ENCODE peak calls at places on chromosomes 2 and 18, in eight cellular contexts. B is OCI-LY7, V is endodermal cell, Q is lower lobe of right lung, S is body of pancreas, D is DND-41, I is fibroblast of lung, W is heart left ventricle. Y is an unnamed sample.

GRCh38 chr2:232502901-232503791 is 15.5 kb upstream of the ECEL1 start:
- DNase-seq in I (peak; percentile 38), V (peak; percentile 80), Q (no peak), W (no peak), D (no peak), S (no peak), B (no peak), Y (no peak)

GRCh38 chr2:221444106-221444505 is 128.0 kb downstream of the EPHA4 start:
- DNase-seq in B (no peak), V (no peak), Q (no peak), I (peak; percentile 92), S (no peak), W (peak; percentile 56), D (no peak), Y (peak; percentile 19)

GRCh38 chr2:140597836-140598235 is 1533.0 kb downstream of the LRP1B start:
- DNase-seq in S (no peak), W (no peak), I (no peak), Q (no peak), V (peak; percentile 65), D (no peak), B (no peak), Y (no peak)

GRCh38 chr2:127174977-127175376 is 45.1 kb downstream of the CYP27C1 start:
- DNase-seq in D (no peak), B (no peak), I (no peak), V (no peak), W (no peak), S (no peak), Q (no peak), Y (peak; percentile 28)

GRCh38 chr2:16406929-16407328 is 258.7 kb downstream of the CYRIA start:
- DNase-seq in V (no peak), Q (no peak), W (no peak), I (no peak), S (no peak), B (no peak), D (no peak), Y (no peak)

GRCh38 chr2:224927671-224928173 is 114.5 kb downstream of the DOCK10 start:
- DNase-seq in I (peak; percentile 85), S (no peak), V (no peak), D (no peak), W (no peak), Q (peak; percentile 54), B (no peak), Y (no peak)

GRCh38 chr2:9704600-9704999 is 73.8 kb upstream of the YWHAQ start:
- DNase-seq in S (no peak), B (no peak), W (no peak), I (no peak), V (no peak), D (no peak), Q (no peak), Y (no peak)

GRCh38 chr2:141021109-141021508 is 1109.7 kb downstream of the LRP1B start:
- DNase-seq in S (no peak), B (no peak), Q (no peak), I (peak; percentile 81), V (no peak), W (no peak), D (no peak), Y (no peak)

GRCh38 chr2:205685314-205686230 is 3.3 kb downstream of the NRP2 start:
- DNase-seq in S (no peak), W (no peak), V (peak; percentile 89), D (no peak), Q (peak; percentile 70), I (peak; percentile 71), B (no peak), Y (no peak)

GRCh38 chr2:55133467-55134315 is 83.4 kb upstream of the RTN4 start:
- DNase-seq in S (no peak), D (peak; percentile 30), I (peak; percentile 93), Q (no peak), B (no peak), V (peak; percentile 83), W (peak; percentile 52), Y (no peak)

GRCh38 chr2:233248999-233249398 is 2.5 kb upstream of the ATG16L1 start:
- DNase-seq in W (no peak), V (no peak), B (no peak), Q (no peak), D (no peak), I (no peak), S (no peak), Y (no peak)

GRCh38 chr2:39851691-39852110 is 72.6 kb upstream of the THUMPD2 start:
- DNase-seq in I (peak; percentile 74), Q (no peak), D (peak; percentile 87), B (peak; percentile 87), S (no peak), W (peak; percentile 18), V (peak; percentile 68), Y (no peak)

GRCh38 chr2:105873721-105874120 is 129.0 kb downstream of the NCK2 start:
- DNase-seq in B (no peak), V (no peak), D (no peak), Q (no peak), I (peak; percentile 88), S (no peak), W (no peak), Y (no peak)

GRCh38 chr18:32893915-32894314 is 121.1 kb upstream of the KLHL14 start:
- DNase-seq in B (no peak), Q (no peak), V (no peak), W (no peak), S (no peak), I (no peak), D (no peak), Y (no peak)

GRCh38 chr2:66430195-66430905 is 4.6 kb upstream of the MEIS1 start:
- DNase-seq in I (no peak), S (no peak), D (no peak), Q (no peak), W (no peak), B (no peak), V (peak; percentile 53), Y (no peak)

GRCh38 chr2:44247924-44248323 is 27.4 kb upstream of the SLC3A1 start:
- DNase-seq in D (no peak), Q (no peak), B (peak; percentile 17), V (peak; percentile 81), W (no peak), I (no peak), S (no peak), Y (no peak)

GRCh38 chr2:25587361-25587760 is 86.0 kb downstream of the DTNB start:
- DNase-seq in I (peak; percentile 75), V (no peak), D (no peak), B (no peak), W (no peak), S (no peak), Q (no peak), Y (no peak)

GRCh38 chr18:72187956-72188355 is 356.2 kb downstream of the CBLN2 start:
- DNase-seq in Q (no peak), B (no peak), I (no peak), S (no peak), D (no peak), V (no peak), W (no peak), Y (no peak)

GRCh38 chr2:149331023-149331400 is 625 bp downstream of the LYPD6 start:
- DNase-seq in V (peak; percentile 76), D (no peak), Q (no peak), I (no peak), B (no peak), W (no peak), S (no peak), Y (no peak)

GRCh38 chr18:27954226-27954625 is 222.7 kb downstream of the CDH2 start:
- DNase-seq in Q (no peak), B (no peak), I (peak; percentile 89), W (no peak), V (no peak), S (no peak), D (no peak), Y (no peak)

GRCh38 chr2:110211938-110212858 is at the start of gene MTLN:
- DNase-seq in S (peak; percentile 65), Q (peak; percentile 79), D (peak; percentile 78), I (peak; percentile 68), B (no peak), V (peak; percentile 90), W (peak; percentile 72), Y (peak; percentile 76)

GRCh38 chr2:179543361-179543901 is 278.8 kb upstream of the SESTD1 start:
- DNase-seq in W (no peak), Q (no peak), B (no peak), S (no peak), D (no peak), I (peak; percentile 52), V (no peak), Y (no peak)

GRCh38 chr2:108128226-108128786 is 111.5 kb upstream of the SULT1C3 start:
- DNase-seq in Q (no peak), W (no peak), S (no peak), I (no peak), V (no peak), B (no peak), D (no peak), Y (no peak)

DNA sequence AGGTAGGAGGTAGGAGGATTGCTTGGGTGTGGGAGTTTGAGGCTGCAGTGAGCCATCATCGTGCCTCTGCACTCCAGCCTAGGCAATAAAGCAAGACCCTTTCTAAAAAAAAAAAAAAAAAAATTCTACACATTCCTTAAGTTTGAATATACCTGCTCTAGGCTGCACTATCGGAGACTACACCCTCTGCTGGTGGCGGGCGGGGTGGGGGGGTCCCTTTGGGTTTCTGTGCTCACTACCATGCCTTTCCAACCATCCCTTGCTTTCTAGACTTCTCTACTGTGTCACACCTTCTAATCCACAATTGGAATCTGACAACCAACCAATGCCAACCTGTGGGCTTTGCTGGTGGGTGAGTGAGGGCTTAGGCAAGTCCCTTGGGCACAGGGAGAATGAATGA is 34.7 kb upstream of the FAM136A start:
- DNase-seq in S (no peak), W (no peak), V (no peak), Q (no peak), D (no peak), B (no peak), I (no peak), Y (no peak)
- TF ChIP-seq CTCF in S (no peak), W (no peak), V (peak; percentile 46), Q (no peak), D (no peak), B (no peak), I (no peak), Y (no peak)

DNA sequence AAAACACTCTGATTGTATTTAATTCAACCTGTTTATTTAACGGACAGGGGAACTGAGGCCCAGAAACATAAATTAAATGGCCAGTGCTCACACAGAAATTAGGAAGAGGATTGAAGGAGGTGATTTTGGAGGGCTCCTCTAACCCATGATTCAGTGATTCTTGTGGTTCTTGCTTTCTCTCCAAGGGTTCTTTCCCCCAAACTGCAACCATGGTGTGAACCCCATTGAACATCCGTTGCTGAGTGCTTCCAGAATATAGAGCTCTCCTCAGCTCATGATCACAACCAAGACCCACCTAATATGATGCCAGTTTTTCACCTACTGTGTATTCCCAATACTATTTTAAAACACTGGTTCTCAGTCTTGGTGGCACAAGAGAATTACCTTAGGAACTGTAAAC is 41.4 kb downstream of the BMP10 start:
- DNase-seq in S (no peak), D (peak; percentile 62), V (no peak), I (no peak), W (no peak), Q (no peak), B (no peak), Y (no peak)
- H3K27ac ChIP-seq in S (peak overlapping the region; percentile 17), D (peak overlapping the region; percentile 95), V (no peak overlapping the region), I (peak overlapping the region; percentile 34), W (peak overlapping the region; percentile 79), Q (peak overlapping the region; percentile 75), B (no peak overlapping the region), Y (peak overlapping the region; percentile 83)

GRCh38 chr18:22704627-22704918 is 228.6 kb upstream of the RBBP8 start:
- DNase-seq in S (no peak), V (no peak), W (no peak), Q (no peak), B (no peak), D (no peak), I (no peak), Y (no peak)
- TF ChIP-seq CTCF in S (no peak), V (peak; percentile 4), W (no peak), Q (no peak), B (peak; percentile 63), D (no peak), I (no peak), Y (no peak)

GRCh38 chr2:194750926-194751325 is 906.1 kb upstream of the SLC39A10 start:
- DNase-seq in D (no peak), B (no peak), W (no peak), S (no peak), Q (no peak), I (no peak), V (no peak), Y (no peak)
- H3K27ac ChIP-seq in D (no peak overlapping the region), B (no peak overlapping the region), W (no peak overlapping the region), S (no peak overlapping the region), Q (no peak overlapping the region), I (no peak overlapping the region), V (no peak overlapping the region), Y (no peak overlapping the region)

Y was measured in left ventricle myocardium inferior.